ENCODE peak calls at places on chromosomes 12 and 14, in five cellular contexts. J, W, U, K and V are unnamed samples.

GRCh38 chr12:69688496-69689427 is 10.3 kb downstream of the BEST3 start:
- DNase-seq in J (peak), W (peak), U (peak), K (peak), V (peak)

GRCh38 chr12:52221912-52222457 is 11.1 kb upstream of the KRT7 start:
- DNase-seq in J (peak), W (no peak), U (peak), K (no peak), V (no peak)

GRCh38 chr14:30996892-30997659 is 28.4 kb upstream of the AP4S1 start:
- DNase-seq in J (no peak), W (no peak), U (no peak), K (no peak), V (no peak)

GRCh38 chr12:81450920-81451739 is 308.0 kb downstream of the PPFIA2 start:
- DNase-seq in J (peak), W (no peak), U (no peak), K (no peak), V (no peak)

GRCh38 chr14:70567791-70568190 is 32.7 kb downstream of the MED6 start:
- DNase-seq in J (peak), W (no peak), U (no peak), K (no peak), V (no peak)

GRCh38 chr12:111469406-111469805 is 63.7 kb downstream of the SH2B3 start:
- DNase-seq in J (no peak), W (no peak), U (no peak), K (no peak), V (no peak)

GRCh38 chr12:48350249-48351021 is at the start of gene ZNF641:
- DNase-seq in J (peak), W (peak), U (peak), K (peak), V (peak)

GRCh38 chr12:29990971-29991370 is 207.2 kb upstream of the TMTC1 start:
- DNase-seq in J (no peak), W (no peak), U (no peak), K (no peak), V (no peak)

GRCh38 chr12:57491393-57492280 is 3.8 kb downstream of the MARS1 start:
- DNase-seq in J (peak), W (no peak), U (no peak), K (no peak), V (no peak)

GRCh38 chr12:50988051-50988450 is 35.7 kb downstream of the HIGD1C start:
- DNase-seq in J (no peak), W (no peak), U (no peak), K (no peak), V (no peak)

GRCh38 chr14:35159742-35160409 is 37.5 kb downstream of the PRORP start:
- DNase-seq in J (peak), W (no peak), U (no peak), K (no peak), V (no peak)

GRCh38 chr14:104436047-104436531 is 143.5 kb upstream of the C14orf180 start:
- DNase-seq in J (no peak), W (no peak), U (peak), K (no peak), V (peak)

GRCh38 chr12:55642275-55643068 is 5.8 kb downstream of the OR10P1 start:
- DNase-seq in J (no peak), W (no peak), U (no peak), K (no peak), V (no peak)

GRCh38 chr12:69952890-69953289 is 127.9 kb downstream of the MYRFL start:
- DNase-seq in J (no peak), W (no peak), U (no peak), K (no peak), V (no peak)

GRCh38 chr14:63901434-63902085 is 48.8 kb downstream of the SYNE2 start:
- DNase-seq in J (no peak), W (no peak), U (no peak), K (no peak), V (no peak)

GRCh38 chr12:101875112-101875961 is 2.0 kb upstream of the DRAM1 start:
- DNase-seq in J (no peak), W (no peak), U (no peak), K (no peak), V (no peak)

GRCh38 chr14:84343637-84344036 is 1186.3 kb upstream of the FLRT2 start:
- DNase-seq in J (no peak), W (no peak), U (no peak), K (no peak), V (no peak)

GRCh38 chr14:51939727-51940126 is 49.6 kb upstream of the RTRAF start:
- DNase-seq in J (no peak), W (no peak), U (no peak), K (peak), V (no peak)

GRCh38 chr14:105844810-105845724 is 318.7 kb downstream of the TMEM121 start:
- DNase-seq in J (no peak), W (no peak), U (no peak), K (peak), V (peak)

GRCh38 chr14:105854600-105855245 is 328.3 kb downstream of the TMEM121 start:
- DNase-seq in J (no peak), W (no peak), U (peak), K (peak), V (peak)

GRCh38 chr14:71695603-71696350 is 236.5 kb upstream of the RGS6 start:
- DNase-seq in J (no peak), W (no peak), U (no peak), K (no peak), V (no peak)

GRCh38 chr14:89429206-89430091 is 12.4 kb upstream of the FOXN3 start:
- DNase-seq in J (no peak), W (no peak), U (no peak), K (peak), V (no peak)

DNA sequence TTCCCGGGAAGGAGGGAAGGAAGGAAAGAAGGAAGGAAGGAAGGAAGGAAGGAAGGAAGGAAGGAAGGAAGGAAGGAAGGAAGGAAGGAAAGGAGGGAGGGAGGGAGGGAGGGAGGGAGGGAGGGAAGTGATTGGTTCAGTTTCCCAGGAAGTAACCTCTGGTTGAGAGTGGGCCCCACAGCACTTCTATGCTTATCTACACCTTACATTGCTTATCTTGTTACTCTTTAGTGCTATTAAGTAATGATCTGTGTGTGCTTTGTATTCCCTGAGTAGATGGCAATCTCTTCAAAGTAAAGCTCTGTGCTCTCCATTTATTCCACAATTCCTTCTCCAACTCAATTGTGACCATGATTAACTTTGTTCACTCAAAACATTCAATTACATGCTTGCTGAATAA is 74.6 kb downstream of the SLC38A4 start:
- DNase-seq in J (no peak), W (no peak), U (no peak), K (no peak), V (no peak)
- H3K27ac ChIP-seq in J (no peak), W (no peak), U (no peak), K (no peak), V (no peak)

GRCh38 chr14:93033983-93034670 is 81.6 kb downstream of the ITPK1 start:
- DNase-seq in J (no peak), W (no peak), U (no peak), K (no peak), V (no peak)

GRCh38 chr14:93032301-93032929 is 83.3 kb downstream of the ITPK1 start:
- DNase-seq in J (peak), W (no peak), U (no peak), K (no peak), V (no peak)

GRCh38 chr14:93031505-93032300 is 84.0 kb downstream of the ITPK1 start:
- DNase-seq in J (no peak), W (no peak), U (no peak), K (no peak), V (no peak)

GRCh38 chr14:93034671-93034994 is 81.1 kb downstream of the ITPK1 start:
- DNase-seq in J (no peak), W (no peak), U (no peak), K (no peak), V (no peak)

DNA sequence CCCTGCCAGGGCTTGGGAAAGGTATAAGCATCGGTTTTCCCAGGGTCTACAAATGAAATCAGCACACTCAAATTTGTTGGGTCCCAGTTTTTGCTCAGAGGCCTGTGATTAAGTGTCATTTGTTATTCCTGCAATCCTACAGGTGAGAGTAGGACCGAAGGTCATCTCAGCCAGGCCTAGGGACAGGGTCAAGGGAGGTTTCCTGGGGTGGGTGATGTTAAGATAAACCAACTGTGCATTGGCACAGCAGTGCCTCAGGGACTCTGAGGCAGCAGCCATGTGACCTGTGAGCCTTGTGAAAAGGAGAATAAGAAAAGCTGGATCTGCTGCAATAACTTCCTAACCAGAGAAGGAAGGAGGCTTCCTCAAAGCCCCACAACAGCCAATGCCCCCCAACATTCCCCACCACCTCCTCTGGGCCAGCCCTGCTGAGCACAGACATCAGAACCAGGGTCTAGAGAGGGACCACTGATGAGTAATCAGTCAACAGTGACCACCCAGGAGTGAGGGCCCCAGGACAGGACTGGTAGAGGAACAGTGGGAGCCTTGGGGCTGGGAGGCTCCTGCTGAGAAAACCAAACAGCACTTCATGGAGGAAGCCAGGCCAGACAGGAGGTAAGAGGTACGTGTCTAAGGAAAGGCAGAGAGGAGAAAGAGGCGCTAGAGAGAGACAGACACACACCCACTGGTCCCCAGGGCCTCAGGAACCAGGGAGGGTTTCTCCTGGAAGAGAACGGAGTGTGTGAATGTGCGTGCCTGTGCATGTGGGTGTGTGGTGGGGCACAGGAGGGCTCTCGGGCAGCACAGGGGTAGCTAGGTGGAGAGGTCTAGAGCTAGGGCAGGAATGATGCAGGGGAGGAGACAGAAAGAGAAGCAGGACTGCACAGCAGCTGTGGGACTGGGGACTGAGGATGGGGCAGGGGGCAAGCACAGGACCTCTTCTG is 82.4 kb downstream of the ITPK1 start:
- DNase-seq in J (no peak), W (no peak), U (no peak), K (no peak), V (no peak)
- TF ChIP-seq CTCF in J (no peak), W (no peak), U (no peak), K (no peak), V (no peak)

DNA sequence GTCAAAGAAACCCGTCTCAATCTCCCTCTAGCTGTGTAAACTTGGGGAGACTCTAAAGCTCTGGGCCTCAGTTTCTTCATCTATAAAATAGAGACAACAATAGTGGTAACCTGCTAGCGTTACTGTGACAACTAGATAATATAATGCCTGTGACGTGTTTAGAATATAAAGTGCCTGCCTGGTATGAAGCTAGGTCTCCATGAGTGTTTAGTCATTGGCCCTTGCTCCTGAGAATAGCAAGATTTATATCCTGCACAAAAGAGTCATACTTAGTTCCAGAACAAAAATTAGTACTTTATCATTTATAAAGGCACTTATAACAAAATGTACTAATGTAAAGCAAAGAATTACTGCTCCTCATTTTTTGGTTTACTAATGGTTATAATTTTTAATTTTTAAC is 8.9 kb upstream of the DCP1B start:
- DNase-seq in J (no peak), W (no peak), U (no peak), K (no peak), V (no peak)
- H3K27ac ChIP-seq in J (no peak), W (no peak), U (peak), K (peak), V (no peak)

DNA sequence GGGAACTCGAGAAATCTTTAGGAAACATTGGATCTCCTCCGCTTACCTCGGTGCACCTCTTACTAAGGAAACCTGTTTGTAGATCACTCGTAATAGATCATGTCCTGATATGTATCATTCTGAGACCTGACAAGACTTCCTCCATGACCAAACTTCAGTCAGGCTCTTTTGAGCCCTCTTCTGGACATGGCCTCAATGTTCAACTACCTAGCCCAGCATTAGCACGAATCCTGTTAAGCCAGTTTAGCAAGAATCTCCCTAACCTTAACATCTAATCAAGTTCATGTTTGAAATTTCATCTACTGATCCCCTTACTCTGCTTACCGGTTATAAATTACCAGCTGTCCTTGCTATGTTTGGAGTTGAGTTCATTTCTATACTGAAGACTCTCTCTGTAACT is 713.9 kb upstream of the USP15 start:
- DNase-seq in J (peak), W (no peak), U (no peak), K (no peak), V (no peak)
- TF ChIP-seq CTCF in J (peak), W (no peak), U (no peak), K (no peak), V (no peak)

DNA sequence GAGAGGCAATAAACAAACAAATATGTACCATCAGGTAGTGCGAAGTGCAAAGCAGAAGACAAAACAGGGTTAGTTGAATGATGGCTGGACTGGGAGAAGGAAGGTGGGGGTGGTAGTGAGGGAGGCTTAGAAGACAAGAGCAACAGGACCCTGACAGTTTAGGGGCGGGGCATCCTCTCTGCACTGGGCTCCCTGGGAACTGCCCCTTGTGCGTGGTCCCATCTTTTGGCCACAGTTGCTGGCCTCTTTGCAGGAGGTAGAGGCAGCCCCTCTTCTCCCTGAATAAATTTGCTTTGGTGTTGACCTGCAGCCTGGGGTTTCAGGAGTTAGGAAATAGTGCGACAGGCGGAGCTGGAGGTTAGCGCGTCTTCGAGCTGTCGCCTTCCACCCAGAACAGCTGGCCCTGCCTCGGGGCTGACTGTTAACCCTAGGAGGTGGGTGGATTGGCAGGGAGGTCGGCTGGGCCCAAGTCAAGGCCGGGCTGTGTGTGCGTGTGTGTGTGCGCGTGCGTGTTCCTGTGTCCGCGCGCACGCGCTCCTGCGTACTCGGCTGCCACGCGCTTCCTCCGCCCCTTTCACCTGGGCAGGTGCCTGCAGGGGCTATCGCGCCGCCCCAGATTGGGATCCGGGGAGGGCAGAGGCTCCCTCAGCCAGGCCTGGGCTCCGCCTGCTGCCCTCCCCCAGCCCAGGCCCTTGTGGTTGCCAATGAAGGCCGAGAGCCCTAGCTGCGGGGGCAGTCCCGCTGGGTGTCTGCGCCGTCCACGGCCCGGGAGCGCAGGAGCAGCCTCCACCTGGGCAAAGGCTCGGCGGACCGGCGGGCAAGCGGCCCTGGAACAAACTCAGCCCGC is 180.8 kb downstream of the ADCK1 start:
- DNase-seq in J (no peak), W (no peak), U (no peak), K (no peak), V (no peak)
- H3K27ac ChIP-seq in J (no peak), W (no peak), U (no peak), K (no peak), V (no peak)

DNA sequence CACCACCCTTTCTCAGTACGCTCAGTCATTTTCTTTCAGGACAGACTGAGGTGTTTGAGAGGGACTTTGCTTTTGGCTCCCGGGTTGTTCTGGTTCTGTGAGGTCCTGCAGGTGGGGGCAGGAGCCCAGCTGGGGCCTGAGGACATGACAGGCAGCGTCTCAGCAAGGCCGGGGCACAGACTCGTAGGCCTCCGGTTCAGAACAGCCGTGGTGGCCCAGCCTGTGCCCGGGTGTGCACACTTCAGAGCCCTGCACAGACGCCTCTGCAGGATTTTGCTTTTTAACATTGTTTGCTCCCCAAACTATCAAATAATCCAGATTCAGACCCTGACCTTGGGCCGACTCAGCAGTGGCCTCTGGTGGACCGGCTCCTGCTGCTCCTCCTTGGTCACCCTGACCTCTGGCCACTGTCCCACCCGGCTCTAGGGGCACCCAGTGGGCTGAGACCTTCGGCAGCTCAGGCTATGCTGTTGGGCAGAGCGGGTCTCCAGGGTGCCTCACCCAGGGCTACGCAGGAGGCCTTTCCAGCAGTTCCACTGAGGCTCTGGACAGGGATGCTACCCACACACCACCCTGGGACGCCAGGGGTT is 65.2 kb downstream of the ADGRD1 start:
- DNase-seq in J (no peak), W (no peak), U (no peak), K (no peak), V (no peak)
- TF ChIP-seq CTCF in J (no peak), W (no peak), U (no peak), K (no peak), V (no peak)